ENCODE peak calls at places on chromosome 3, in seven cellular contexts. Q is AG08396, V is neural crest cell, P is lower leg skin, K is HS-27A, E is NCI-H2029, U is omental fat pad. M is an unnamed sample.

GRCh38 chr3:153210116-153210515 is 48.1 kb downstream of the RAP2B start:
- DNase-seq in Q (no peak), V (no peak), P (no peak), K (no peak), E (no peak), U (no peak), M (no peak)

GRCh38 chr3:86208782-86209181 is 782.2 kb downstream of the VGLL3 start:
- DNase-seq in Q (no peak), V (no peak), P (no peak), K (no peak), E (no peak), U (no peak), M (no peak)

GRCh38 chr3:149352556-149352955 is 19.1 kb upstream of the TM4SF18 start:
- DNase-seq in Q (peak; percentile 63), V (peak; percentile 24), P (no peak), K (no peak), E (peak; percentile 65), U (no peak), M (no peak)

GRCh38 chr3:4939276-4939675 is 40.0 kb upstream of the BHLHE40 start:
- DNase-seq in Q (no peak), V (no peak), P (no peak), K (no peak), E (no peak), U (no peak), M (no peak)

GRCh38 chr3:155202626-155203025 is 90.9 kb downstream of the STRIT1 start:
- DNase-seq in Q (peak; percentile 24), V (no peak), P (peak; percentile 58), K (no peak), E (no peak), U (no peak), M (no peak)

GRCh38 chr3:42846682-42847522 is 28.8 kb downstream of the CYP8B1 start:
- DNase-seq in Q (no peak), V (no peak), P (peak; percentile 9), K (no peak), E (no peak), U (no peak), M (no peak)

GRCh38 chr3:102444101-102444500 is 9.3 kb downstream of the ZPLD1 start:
- DNase-seq in Q (peak; percentile 8), V (no peak), P (no peak), K (no peak), E (no peak), U (no peak), M (no peak)

GRCh38 chr3:125102470-125102869 is 46.7 kb upstream of the HEG1 start:
- DNase-seq in Q (no peak), V (no peak), P (no peak), K (no peak), E (no peak), U (no peak), M (no peak)

GRCh38 chr3:69442771-69443197 is 56.9 kb upstream of the FRMD4B start:
- DNase-seq in Q (no peak), V (no peak), P (no peak), K (no peak), E (no peak), U (no peak), M (no peak)

GRCh38 chr3:189792046-189792929 is 161.1 kb downstream of the TP63 start:
- DNase-seq in Q (no peak), V (no peak), P (no peak), K (no peak), E (no peak), U (no peak), M (no peak)

GRCh38 chr3:157532529-157533297 is 29.5 kb upstream of the VEPH1 start:
- DNase-seq in Q (peak; percentile 72), V (peak; percentile 23), P (peak; percentile 29), K (no peak), E (peak; percentile 72), U (no peak), M (peak; percentile 0)

GRCh38 chr3:55461896-55462295 is 25.2 kb downstream of the WNT5A start:
- DNase-seq in Q (peak; percentile 40), V (no peak), P (no peak), K (peak; percentile 62), E (no peak), U (no peak), M (no peak)